ENCODE peak calls at places on chromosome 3, in four cellular contexts. X, S, Y and A are unnamed samples.

GRCh38 chr3:49100046-49100615 is 4.4 kb downstream of the QARS1 start:
- DNase-seq in Y (no peak), X (no peak), S (no peak), A (no peak)

GRCh38 chr3:159038405-159038804 is 236.6 kb downstream of the MFSD1 start:
- DNase-seq in X (no peak), S (no peak), Y (no peak), A (no peak)

GRCh38 chr3:127754411-127755304 is 67.7 kb downstream of the MGLL start:
- DNase-seq in S (no peak), X (no peak), Y (no peak), A (peak)

GRCh38 chr3:55309336-55309735 is 177.8 kb downstream of the WNT5A start:
- DNase-seq in X (no peak), Y (no peak), S (no peak), A (no peak)

GRCh38 chr3:176055851-176056250 is 1141.4 kb downstream of the TBL1XR1 start:
- DNase-seq in Y (no peak), X (no peak), S (no peak), A (no peak)

GRCh38 chr3:186340211-186340610 is 21.8 kb downstream of the DGKG start:
- DNase-seq in X (no peak), S (no peak), Y (no peak), A (no peak)

GRCh38 chr3:99859855-99860254 is 42.2 kb downstream of the CMSS1 start:
- DNase-seq in Y (no peak), S (no peak), X (no peak), A (no peak)

GRCh38 chr3:29759443-29760033 is 478.7 kb downstream of the RBMS3 start:
- DNase-seq in Y (no peak), S (no peak), X (no peak), A (no peak)

GRCh38 chr3:23546186-23546585 is 259.6 kb upstream of the UBE2E1 start:
- DNase-seq in X (no peak), S (no peak), Y (no peak), A (no peak)

GRCh38 chr3:52886049-52886730 is 11.2 kb downstream of the STIMATE start:
- DNase-seq in S (no peak), X (no peak), Y (no peak), A (no peak)

GRCh38 chr3:169980055-169980454 is 13.4 kb downstream of the SEC62 start:
- DNase-seq in S (peak), X (no peak), Y (no peak), A (no peak)

GRCh38 chr3:144652573-144652972 is 681.0 kb downstream of the DIPK2A start:
- DNase-seq in S (no peak), Y (no peak), X (no peak), A (no peak)

GRCh38 chr3:24678441-24678865 is 183.8 kb upstream of the THRB start:
- DNase-seq in S (no peak), Y (no peak), X (no peak), A (no peak)

GRCh38 chr3:43152649-43153048 is 46.8 kb upstream of the POMGNT2 start:
- DNase-seq in X (no peak), Y (no peak), S (no peak), A (no peak)

GRCh38 chr3:44232407-44232806 is 9.3 kb upstream of the TOPAZ1 start:
- DNase-seq in S (no peak), X (no peak), Y (no peak), A (no peak)

GRCh38 chr3:106631378-106632083 is 745.7 kb upstream of the CCDC54 start:
- DNase-seq in S (no peak), Y (no peak), X (no peak), A (no peak)

GRCh38 chr3:108180214-108180613 is 42.0 kb downstream of the IFT57 start:
- DNase-seq in X (no peak), S (no peak), Y (no peak), A (no peak)

GRCh38 chr3:59877263-59877662 is 827.4 kb upstream of the CFAP20DC start:
- DNase-seq in X (no peak), Y (peak), S (no peak), A (no peak)

GRCh38 chr3:182233957-182234356 is 522.2 kb downstream of the SOX2 start:
- DNase-seq in S (peak), X (no peak), Y (no peak), A (no peak)

GRCh38 chr3:18393906-18394305 is 31.2 kb downstream of the SATB1 start:
- DNase-seq in S (no peak), X (no peak), Y (no peak), A (no peak)
- TF ChIP-seq TAF1 in S (no peak), X (no peak), Y (no peak), A (no peak)

DNA sequence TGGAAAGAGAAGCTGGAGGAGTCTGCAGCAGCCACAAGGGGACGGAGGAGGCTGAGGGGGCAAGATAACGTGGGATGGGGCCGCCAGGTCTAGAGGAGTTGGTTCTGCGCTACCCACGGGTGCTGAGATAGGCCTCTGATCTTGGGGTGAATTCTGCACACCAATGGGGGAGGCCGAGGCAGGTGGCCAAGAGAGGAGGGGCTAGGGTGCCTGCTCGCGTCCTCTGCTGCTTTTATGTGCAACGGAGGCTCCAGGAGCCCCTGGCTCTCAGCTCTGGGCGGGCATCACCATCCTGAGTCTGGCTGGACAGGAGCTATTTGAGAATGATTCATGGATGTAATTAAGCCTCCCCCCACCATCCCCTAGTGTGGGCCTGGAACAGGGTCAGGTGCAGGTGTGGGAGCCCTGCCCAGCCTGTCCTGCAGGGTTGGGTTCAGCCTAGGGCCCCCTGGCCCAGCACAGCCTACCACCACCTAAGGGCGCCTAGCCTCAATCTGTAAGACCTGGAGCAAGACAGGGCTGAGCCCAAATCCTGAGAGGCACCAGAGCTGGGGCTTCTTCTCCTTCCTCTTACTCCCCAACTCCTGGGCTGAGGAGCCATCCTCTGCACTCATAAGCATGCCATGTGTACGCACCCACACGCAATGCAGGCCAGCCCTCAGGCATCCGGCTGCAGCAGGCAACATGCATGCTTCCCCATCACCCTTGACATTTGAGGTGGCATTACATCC is 32.3 kb upstream of the SEMA3F start:
- DNase-seq in S (no peak), Y (no peak), X (no peak), A (no peak)
- TF ChIP-seq POLR2AphosphoS5 in S (no peak), Y (no peak), X (no peak), A (no peak)

DNA sequence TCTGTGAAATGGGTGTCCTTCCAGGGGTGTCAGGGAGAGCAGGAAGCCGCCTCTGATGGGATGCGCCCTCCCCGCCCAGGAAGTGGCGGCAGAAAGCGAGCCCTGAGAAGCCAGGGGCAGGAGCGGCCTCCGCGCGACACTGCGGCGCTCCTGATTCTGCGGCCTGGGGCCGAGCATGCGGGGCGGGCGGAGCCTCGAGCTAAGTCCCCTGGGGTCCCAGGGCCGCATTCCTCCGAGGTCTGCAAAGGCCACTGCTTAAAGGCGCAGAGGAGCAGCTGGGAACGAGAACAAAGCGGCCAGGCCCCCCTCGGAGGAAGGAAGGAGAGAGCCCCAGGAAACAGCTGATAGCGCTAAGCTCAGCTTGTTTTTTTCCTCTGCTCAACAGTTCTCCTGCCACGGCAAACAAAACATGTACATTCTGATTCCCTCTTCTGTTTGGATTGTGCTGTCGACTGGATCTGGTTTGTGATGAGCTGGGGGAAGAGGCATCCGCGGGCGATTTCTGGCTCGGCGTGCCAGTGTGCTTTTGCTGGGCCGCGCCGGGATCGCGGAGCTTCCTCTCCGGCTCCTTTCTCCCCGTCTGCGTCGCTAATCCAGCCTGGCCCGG is 34.1 kb downstream of the GRK7 start:
- DNase-seq in X (peak), S (no peak), Y (no peak), A (no peak)
- TF ChIP-seq POLR2A in X (no peak), S (no peak), Y (no peak), A (no peak)

DNA sequence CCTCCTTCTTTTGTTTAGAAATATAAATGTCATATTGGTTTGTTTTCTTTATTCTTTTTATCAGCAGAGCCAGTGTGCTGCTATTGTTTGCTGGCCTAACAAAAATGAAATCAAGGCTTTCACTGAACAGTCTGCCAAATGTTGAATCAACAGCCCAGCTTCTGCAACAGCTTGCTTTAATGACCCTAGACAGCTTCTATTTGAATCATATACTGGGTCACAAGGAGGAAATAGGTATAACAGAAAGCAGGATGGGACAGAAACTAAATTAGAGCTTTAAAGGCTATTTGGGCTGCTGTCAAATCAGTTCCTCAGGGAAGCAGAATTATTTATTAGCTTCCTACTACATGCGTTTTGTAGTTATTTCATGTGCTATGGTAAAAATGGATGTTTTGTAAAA is 12.1 kb upstream of the DNAJC13 start:
- DNase-seq in Y (no peak), S (no peak), X (no peak), A (no peak)
- TF ChIP-seq TAF1 in Y (no peak), S (no peak), X (no peak), A (no peak)

GRCh38 chr3:71124048-71124447 is 459.5 kb downstream of the FOXP1 start:
- DNase-seq in Y (no peak), X (no peak), S (no peak), A (no peak)

GRCh38 chr3:71120012-71120411 is 463.5 kb downstream of the FOXP1 start:
- DNase-seq in X (no peak), S (no peak), Y (no peak), A (no peak)

GRCh38 chr3:71122641-71123040 is 460.9 kb downstream of the FOXP1 start:
- DNase-seq in S (no peak), X (no peak), Y (no peak), A (no peak)

GRCh38 chr3:71119171-71119570 is 464.4 kb downstream of the FOXP1 start:
- DNase-seq in S (no peak), X (no peak), Y (no peak), A (no peak)

DNA sequence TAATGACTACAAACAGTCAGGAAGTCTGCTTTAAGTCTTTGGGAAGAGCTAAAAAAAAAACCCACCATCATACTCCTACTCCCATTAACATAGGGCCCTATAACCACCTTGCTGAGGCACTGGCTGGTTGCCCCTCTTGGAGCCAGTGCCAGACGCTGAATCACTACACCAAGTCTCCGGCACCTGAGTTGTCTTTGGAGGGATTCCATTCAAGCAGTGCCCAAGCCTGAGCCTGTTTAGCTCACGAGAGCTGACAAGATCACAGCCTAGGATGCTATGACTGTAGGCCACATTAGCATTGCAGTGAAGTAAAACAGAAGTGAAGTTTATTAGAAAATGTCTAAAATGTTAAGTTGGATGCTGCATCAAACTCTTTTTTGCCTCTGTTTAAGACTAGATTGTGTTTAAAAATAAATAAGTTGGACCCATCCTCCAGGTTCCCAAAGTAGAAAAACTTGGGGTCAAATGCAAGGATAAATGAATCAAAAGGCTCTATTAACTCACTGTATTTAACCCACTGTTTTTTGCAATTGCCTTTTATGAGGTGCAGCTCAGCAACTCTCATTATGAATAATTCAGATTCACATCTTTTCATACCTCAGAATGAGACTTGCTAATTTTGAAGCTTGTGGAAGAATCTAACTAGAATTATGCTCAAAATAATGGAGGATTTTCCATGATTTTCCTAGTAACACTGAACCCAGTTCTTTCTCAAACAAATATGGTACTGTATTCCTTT is 461.9 kb downstream of the FOXP1 start:
- DNase-seq in Y (no peak), X (no peak), S (no peak), A (no peak)
- TF ChIP-seq POLR2AphosphoS5 in Y (no peak), X (no peak), S (no peak), A (no peak)

GRCh38 chr3:11478167-11478566 is 165.5 kb downstream of the VGLL4 start:
- DNase-seq in X (no peak), S (no peak), Y (no peak), A (no peak)

GRCh38 chr3:11479230-11479620 is 164.5 kb downstream of the VGLL4 start:
- DNase-seq in Y (no peak), S (no peak), X (no peak), A (no peak)

GRCh38 chr3:11476814-11477213 is 166.9 kb downstream of the VGLL4 start:
- DNase-seq in X (no peak), S (no peak), Y (no peak), A (no peak)

GRCh38 chr3:11475324-11475723 is 168.4 kb downstream of the VGLL4 start:
- DNase-seq in X (no peak), S (no peak), Y (no peak), A (no peak)

DNA sequence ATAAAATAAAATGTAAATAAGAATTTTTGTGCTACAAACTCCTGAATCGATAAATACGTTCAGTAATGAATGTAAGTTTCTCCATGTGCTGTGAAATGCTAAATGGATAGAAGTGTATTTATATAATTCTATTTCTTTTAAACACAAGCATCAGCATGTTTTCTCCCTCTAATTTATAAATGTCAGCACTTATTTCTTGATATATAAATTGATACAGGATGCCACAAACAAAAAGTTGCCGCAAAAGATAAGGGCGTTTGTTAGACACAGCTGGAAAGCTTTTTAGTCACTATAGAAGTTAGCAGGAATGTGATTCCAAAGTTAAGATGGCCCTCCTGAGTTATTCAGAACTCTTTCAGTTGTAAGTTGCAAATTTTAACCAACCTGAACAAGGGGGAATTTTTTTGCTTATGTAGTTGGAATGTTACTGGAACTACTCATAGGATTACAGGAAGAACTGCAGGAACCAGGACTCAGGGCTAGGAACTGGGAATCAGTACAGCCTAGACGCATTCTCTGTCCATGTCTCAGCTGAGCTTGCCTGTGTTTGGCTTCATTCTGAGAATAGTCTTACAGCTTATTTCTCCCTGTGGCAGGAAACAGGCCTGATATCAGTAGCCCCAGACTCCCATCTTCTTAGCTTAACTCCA is 166.3 kb downstream of the VGLL4 start:
- DNase-seq in Y (no peak), S (no peak), X (no peak), A (no peak)
- TF ChIP-seq POLR2A in Y (no peak), S (no peak), X (no peak), A (no peak)

DNA sequence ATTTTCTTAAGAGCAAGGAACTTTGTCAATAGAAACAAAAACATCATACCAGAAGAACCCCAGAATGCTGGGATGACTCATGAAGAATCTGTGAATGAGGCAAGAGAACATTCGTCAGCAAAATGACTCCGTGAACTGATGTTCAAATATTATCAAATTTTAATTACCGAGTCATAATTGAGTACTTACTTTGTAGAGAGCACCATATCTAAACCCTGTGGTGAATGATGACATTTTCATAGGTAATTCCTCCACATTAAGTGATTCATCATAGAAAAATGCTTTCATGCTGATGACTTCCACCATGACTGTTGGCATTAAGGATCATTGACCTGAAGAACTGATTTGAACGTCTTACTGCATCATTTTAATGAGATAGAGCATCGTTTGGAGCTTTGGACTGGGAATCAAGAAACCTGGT is 56.3 kb downstream of the PPARG start:
- DNase-seq in S (no peak), Y (no peak), X (no peak), A (no peak)
- TF ChIP-seq TAF1 in S (no peak), Y (no peak), X (no peak), A (no peak)

DNA sequence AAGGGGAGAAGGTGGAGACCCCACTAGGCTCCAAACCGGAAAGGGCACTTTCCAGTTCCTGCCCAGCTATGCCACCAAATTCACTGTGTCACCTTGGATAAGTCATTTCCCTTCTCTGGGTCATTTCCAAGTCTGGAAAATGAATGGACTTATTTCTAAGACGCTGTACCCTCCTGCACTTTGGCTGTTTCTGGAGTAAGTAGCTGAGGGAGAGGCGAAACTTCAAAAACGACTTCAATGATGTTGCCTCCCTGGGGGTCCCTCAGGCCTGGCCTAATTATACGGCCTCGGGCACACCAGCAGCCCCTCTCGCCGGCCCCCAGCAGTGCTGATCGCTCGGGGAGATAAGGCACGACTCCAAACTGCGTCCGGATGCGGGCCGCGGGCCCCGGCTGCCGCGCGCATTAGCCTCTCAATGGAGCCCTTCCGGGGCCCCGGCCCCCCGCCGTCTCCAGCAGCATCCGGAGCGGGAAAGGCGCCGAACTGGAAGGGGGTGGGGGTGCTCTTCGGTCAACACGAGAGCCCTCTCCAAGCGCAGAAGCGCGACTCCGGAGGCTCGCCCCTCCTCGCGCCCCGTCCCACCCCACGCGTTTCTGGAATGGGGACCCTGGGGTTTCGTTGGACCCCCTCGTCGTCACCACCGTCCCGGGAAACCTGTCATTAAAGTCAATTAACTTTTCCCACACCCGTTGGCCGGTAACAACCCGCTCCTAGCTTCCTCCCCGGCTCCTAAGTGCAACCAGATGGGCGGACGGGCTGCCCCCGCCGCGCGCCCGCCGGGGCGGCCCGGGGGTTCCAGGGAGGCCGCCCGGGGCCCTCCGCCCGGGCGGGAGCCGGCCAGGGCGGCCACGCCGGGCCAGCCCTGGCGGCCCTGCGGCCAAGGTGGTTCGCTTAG is 4.8 kb downstream of the HES1 start:
- DNase-seq in S (peak), X (no peak), Y (peak), A (peak)
- TF ChIP-seq POLR2AphosphoS5 in S (no peak), X (no peak), Y (peak), A (no peak)